ENCODE peak calls at places on chromosome 2, in nine cellular contexts. F, K, U, S, X, W, L, M and C are unnamed samples.

GRCh38 chr2:7825591-7826312 is 856.1 kb upstream of the ID2 start:
- DNase-seq in K (peak; percentile 67), F (no peak), X (no peak), S (no peak), L (peak; percentile 39), U (no peak), M (no peak), W (no peak), C (peak; percentile 58)

GRCh38 chr2:44686561-44686960 is 254.9 kb upstream of the SIX3 start:
- DNase-seq in U (no peak), X (no peak), M (peak; percentile 42), L (peak; percentile 55), W (no peak), S (no peak), F (peak; percentile 50), K (peak; percentile 50), C (peak; percentile 77)

GRCh38 chr2:219486424-219486959 is 12.2 kb upstream of the GMPPA start:
- DNase-seq in W (no peak), U (no peak), S (no peak), L (no peak), F (no peak), X (no peak), K (no peak), M (no peak), C (no peak)

GRCh38 chr2:9212661-9213411 is 6.2 kb downstream of the ASAP2 start:
- DNase-seq in X (no peak), F (no peak), M (no peak), L (no peak), K (no peak), W (no peak), U (no peak), S (no peak), C (no peak)

GRCh38 chr2:15038373-15039364 is 406.2 kb downstream of the LRATD1 start:
- DNase-seq in K (no peak), W (no peak), L (no peak), X (no peak), M (no peak), S (no peak), F (no peak), U (no peak), C (no peak)

GRCh38 chr2:118016911-118017310 is 3.0 kb upstream of the CCDC93 start:
- DNase-seq in K (peak; percentile 13), X (peak; percentile 17), W (no peak), U (no peak), L (peak; percentile 39), F (no peak), S (no peak), M (no peak), C (peak; percentile 22)

GRCh38 chr2:239041062-239041461 is 193.2 kb downstream of the TWIST2 start:
- DNase-seq in F (no peak), X (no peak), K (no peak), M (no peak), W (no peak), U (no peak), S (no peak), L (no peak), C (no peak)

GRCh38 chr2:232330068-232330999 is 48.2 kb upstream of the ALPP start:
- DNase-seq in S (no peak), L (no peak), W (no peak), U (no peak), F (no peak), M (no peak), X (no peak), K (no peak), C (no peak)

GRCh38 chr2:38750793-38751042 is 443 bp downstream of the SRSF7 start:
- DNase-seq in K (no peak), W (peak; percentile 59), L (peak; percentile 33), X (peak; percentile 53), F (no peak), U (peak; percentile 47), M (peak; percentile 24), S (peak; percentile 61), C (no peak)

GRCh38 chr2:27954261-27954673 is 63.7 kb downstream of the BABAM2 start:
- DNase-seq in L (peak; percentile 45), W (no peak), F (no peak), K (peak; percentile 44), S (peak; percentile 18), X (no peak), M (no peak), U (peak; percentile 85), C (no peak)

GRCh38 chr2:678964-679363 is 1.8 kb upstream of the TMEM18 start:
- DNase-seq in F (no peak), L (no peak), M (no peak), S (no peak), U (no peak), K (no peak), X (no peak), W (no peak), C (no peak)

GRCh38 chr2:152352616-152353015 is 17.6 kb downstream of the FMNL2 start:
- DNase-seq in X (no peak), M (no peak), S (peak; percentile 93), W (no peak), U (no peak), F (no peak), L (no peak), K (no peak), C (no peak)

GRCh38 chr2:232741284-232741683 is 35.1 kb downstream of the KCNJ13 start:
- DNase-seq in U (no peak), M (no peak), F (no peak), L (no peak), S (no peak), K (no peak), W (no peak), X (peak; percentile 2), C (no peak)

GRCh38 chr2:118430510-118431187 is 342.4 kb downstream of the INSIG2 start:
- DNase-seq in M (no peak), K (no peak), S (no peak), F (peak; percentile 34), W (no peak), L (peak; percentile 41), U (no peak), X (no peak), C (no peak)

GRCh38 chr2:54347622-54348021 is 91.6 kb upstream of the TSPYL6 start:
- DNase-seq in K (no peak), S (no peak), X (no peak), M (no peak), L (no peak), W (no peak), F (no peak), U (no peak), C (no peak)

GRCh38 chr2:28583899-28584553 is 88.2 kb downstream of the PLB1 start:
- DNase-seq in K (peak; percentile 97), F (peak; percentile 94), L (peak; percentile 97), S (no peak), W (no peak), M (peak; percentile 87), U (no peak), X (peak; percentile 51), C (peak; percentile 99)

GRCh38 chr2:70922591-70923234 is 13.0 kb upstream of the ATP6V1B1 start:
- DNase-seq in X (no peak), F (no peak), L (no peak), W (no peak), M (no peak), K (no peak), S (no peak), U (peak; percentile 39), C (no peak)

GRCh38 chr2:38716185-38716584 is 35.0 kb downstream of the SRSF7 start:
- DNase-seq in X (no peak), W (no peak), S (no peak), U (no peak), K (peak; percentile 29), F (peak; percentile 49), L (peak; percentile 97), M (no peak), C (no peak)

GRCh38 chr2:194020155-194020554 is 1636.9 kb upstream of the SLC39A10 start:
- DNase-seq in M (no peak), F (no peak), S (no peak), X (no peak), L (no peak), W (no peak), K (no peak), U (no peak), C (no peak)

GRCh38 chr2:230921806-230922595 is 3.0 kb downstream of the GPR55 start:
- DNase-seq in U (no peak), K (no peak), L (no peak), W (no peak), X (no peak), S (no peak), F (no peak), M (no peak), C (no peak)